ENCODE peak calls at places on chromosomes 3 and 15, in seven cellular contexts. S is body of pancreas, M is spleen, Z is tibial nerve, U is AG09309, P is PC-3, W is HCT116. J is an unnamed sample.

GRCh38 chr3:165827883-165828282 is 9.3 kb downstream of the BCHE start:
- DNase-seq in P (no peak), W (no peak), M (no peak), U (no peak), S (no peak), Z (no peak), J (no peak)

GRCh38 chr15:73325191-73325980 is 43.4 kb downstream of the HCN4 start:
- DNase-seq in W (no peak), P (no peak), M (peak), Z (no peak), U (no peak), S (no peak), J (peak)

GRCh38 chr3:133843634-133844033 is 38.0 kb downstream of the SRPRB start:
- DNase-seq in S (no peak), M (no peak), U (no peak), W (no peak), P (no peak), Z (no peak), J (no peak)

GRCh38 chr15:96119734-96120133 is 210.8 kb upstream of the NR2F2 start:
- DNase-seq in P (no peak), M (no peak), U (no peak), Z (no peak), W (no peak), S (no peak), J (no peak)

GRCh38 chr3:46406786-46407611 is at the start of the genes CCR5AS and CCRL2:
- DNase-seq in S (peak), Z (no peak), P (peak), W (no peak), U (no peak), M (peak), J (peak)

GRCh38 chr3:56917740-56918568 is 116.2 kb upstream of the ARHGEF3 start:
- DNase-seq in W (no peak), S (no peak), M (no peak), P (no peak), U (no peak), Z (no peak), J (no peak)

GRCh38 chr3:149468504-149469212 is 5.8 kb upstream of the TM4SF4 start:
- DNase-seq in M (no peak), P (no peak), U (no peak), S (peak), W (no peak), Z (no peak), J (no peak)

GRCh38 chr3:184399410-184399809 is 19.6 kb downstream of the CHRD start:
- DNase-seq in Z (no peak), M (no peak), S (peak), U (peak), W (no peak), P (peak), J (no peak)

GRCh38 chr15:70650567-70650966 is 112.8 kb downstream of the UACA start:
- DNase-seq in W (no peak), S (no peak), M (no peak), U (no peak), P (no peak), Z (no peak), J (no peak)

GRCh38 chr3:183161552-183162345 is 785 bp downstream of the LAMP3 start:
- DNase-seq in P (no peak), W (no peak), S (no peak), U (no peak), M (peak), Z (no peak), J (no peak)

GRCh38 chr15:68186671-68187397 is 18.3 kb downstream of the CALML4 start:
- DNase-seq in W (no peak), Z (no peak), S (no peak), P (peak), M (no peak), U (peak), J (no peak)

GRCh38 chr15:39685367-39685766 is 97.3 kb downstream of the FSIP1 start:
- DNase-seq in U (no peak), W (no peak), M (no peak), Z (no peak), S (no peak), P (no peak), J (no peak)

GRCh38 chr3:162738778-162739177 is 1242.2 kb downstream of the OTOL1 start:
- DNase-seq in M (no peak), S (no peak), W (no peak), P (peak), Z (no peak), U (no peak), J (no peak)

GRCh38 chr15:43763819-43764446 is 12.8 kb downstream of the ELL3 start:
- DNase-seq in M (no peak), S (no peak), W (no peak), Z (no peak), U (no peak), P (no peak), J (no peak)

GRCh38 chr3:71189480-71189879 is 394.0 kb downstream of the FOXP1 start:
- DNase-seq in Z (no peak), W (no peak), S (no peak), M (no peak), P (peak), U (no peak), J (no peak)

GRCh38 chr3:111605016-111605415 is 9.9 kb upstream of the ZBED2 start:
- DNase-seq in M (no peak), P (peak), Z (no peak), S (no peak), U (no peak), W (no peak), J (no peak)

GRCh38 chr15:26628879-26629529 is 143.9 kb downstream of the GABRB3 start:
- DNase-seq in P (peak), W (no peak), S (peak), U (no peak), M (peak), Z (peak), J (no peak)

GRCh38 chr15:22786868-22787698 is 639 bp downstream of the NIPA1 start:
- DNase-seq in P (peak), S (peak), U (no peak), Z (no peak), M (peak), W (no peak), J (no peak)

GRCh38 chr3:151434151-151434890 is 26.5 kb downstream of the IGSF10 start:
- DNase-seq in M (no peak), U (peak), P (peak), Z (no peak), W (no peak), S (no peak), J (no peak)

GRCh38 chr3:45608885-45609284 is 14.3 kb downstream of the LIMD1 start:
- DNase-seq in P (peak), W (no peak), Z (no peak), S (peak), M (no peak), U (no peak), J (no peak)

GRCh38 chr3:25479727-25480010 is 51.6 kb downstream of the RARB start:
- DNase-seq in S (no peak), M (no peak), P (no peak), W (no peak), U (no peak), Z (no peak), J (no peak)

GRCh38 chr15:72889545-72889944 is 106.0 kb upstream of the ADPGK start:
- DNase-seq in M (no peak), P (no peak), U (no peak), W (no peak), Z (no peak), S (no peak), J (no peak)

GRCh38 chr3:56878046-56878445 is 76.3 kb upstream of the ARHGEF3 start:
- DNase-seq in U (no peak), S (no peak), P (no peak), W (no peak), M (no peak), Z (no peak), J (no peak)

GRCh38 chr3:127588675-127589577 is 1.6 kb downstream of the TPRA1 start:
- DNase-seq in M (no peak), S (peak), P (peak), Z (no peak), W (no peak), U (peak), J (no peak)

GRCh38 chr3:198096015-198096414 is 136.0 kb downstream of the LMLN start:
- DNase-seq in Z (no peak), U (no peak), S (no peak), P (no peak), W (no peak), M (no peak), J (no peak)

GRCh38 chr15:97504031-97504430 is 456.5 kb upstream of the ARRDC4 start:
- DNase-seq in S (no peak), P (peak), M (no peak), Z (no peak), U (no peak), W (no peak), J (peak)

GRCh38 chr3:190058486-190059241 is 62.0 kb downstream of the P3H2 start:
- DNase-seq in S (no peak), W (no peak), P (no peak), U (no peak), Z (no peak), M (no peak), J (no peak)

GRCh38 chr3:177522051-177522450 is 324.8 kb upstream of the TBL1XR1 start:
- DNase-seq in M (no peak), P (no peak), Z (no peak), W (no peak), S (no peak), U (no peak), J (no peak)

GRCh38 chr3:174869448-174869847 is 10.3 kb downstream of the NAALADL2 start:
- DNase-seq in W (no peak), U (no peak), M (no peak), Z (no peak), S (no peak), P (no peak), J (no peak)

GRCh38 chr3:69092030-69092513 is 7.3 kb downstream of the ARL6IP5 start:
- DNase-seq in W (no peak), P (no peak), U (no peak), Z (no peak), S (no peak), M (no peak), J (no peak)

GRCh38 chr15:63395730-63396545 is 14.3 kb upstream of the CA12 start:
- DNase-seq in M (no peak), U (no peak), S (no peak), P (no peak), Z (no peak), W (no peak), J (no peak)

GRCh38 chr3:94593531-94594150 is 530.8 kb downstream of the NSUN3 start:
- DNase-seq in W (no peak), P (no peak), M (no peak), Z (no peak), U (no peak), S (no peak), J (no peak)

GRCh38 chr3:56894912-56895431 is 93.2 kb upstream of the ARHGEF3 start:
- DNase-seq in P (no peak), U (peak), W (no peak), S (no peak), Z (no peak), M (no peak), J (no peak)

GRCh38 chr3:64167346-64167745 is 57.9 kb downstream of the PRICKLE2 start:
- DNase-seq in W (no peak), S (no peak), U (no peak), Z (no peak), P (peak), M (no peak), J (no peak)

GRCh38 chr3:23968467-23969184 is 23.5 kb downstream of the NR1D2 start:
- DNase-seq in P (peak), S (no peak), U (peak), Z (no peak), M (no peak), W (no peak), J (no peak)

GRCh38 chr3:135736740-135737139 is 228.8 kb upstream of the PPP2R3A start:
- DNase-seq in M (no peak), P (peak), S (no peak), W (peak), U (no peak), Z (no peak), J (no peak)

GRCh38 chr15:85473455-85473854 is 93.1 kb downstream of the AKAP13 start:
- DNase-seq in M (no peak), W (no peak), Z (no peak), P (no peak), U (no peak), S (no peak), J (no peak)

GRCh38 chr3:50609743-50610085 is 1.9 kb downstream of the CISH start:
- DNase-seq in P (no peak), U (no peak), M (no peak), S (no peak), W (no peak), Z (no peak), J (no peak)

GRCh38 chr3:49554639-49555265 is 475 bp downstream of the BSN start:
- DNase-seq in U (no peak), Z (no peak), M (peak), S (no peak), W (no peak), P (peak), J (no peak)

GRCh38 chr3:143794793-143795462 is 53.3 kb downstream of the SLC9A9 start:
- DNase-seq in W (no peak), M (no peak), Z (no peak), P (no peak), S (no peak), U (no peak), J (no peak)

GRCh38 chr3:143793971-143794370 is 54.3 kb downstream of the SLC9A9 start:
- DNase-seq in U (no peak), S (no peak), M (no peak), Z (no peak), P (no peak), W (no peak), J (no peak)

GRCh38 chr3:143795849-143796248 is 52.4 kb downstream of the SLC9A9 start:
- DNase-seq in P (no peak), U (no peak), W (no peak), M (no peak), S (no peak), Z (no peak), J (no peak)
- TF ChIP-seq CTCF in P (no peak), U (peak), W (no peak), M (no peak), S (no peak), Z (no peak), J (no peak)

GRCh38 chr3:159488657-159489056 is 500.0 kb upstream of the IL12A start:
- DNase-seq in W (no peak), M (no peak), P (no peak), S (no peak), Z (no peak), U (no peak), J (no peak)

GRCh38 chr3:159487304-159487703 is 501.3 kb upstream of the IL12A start:
- DNase-seq in W (no peak), U (no peak), P (no peak), S (no peak), Z (no peak), M (no peak), J (no peak)

GRCh38 chr3:159482241-159483031 is 506.2 kb upstream of the IL12A start:
- DNase-seq in S (no peak), W (no peak), M (no peak), P (peak), U (no peak), Z (no peak), J (no peak)

DNA sequence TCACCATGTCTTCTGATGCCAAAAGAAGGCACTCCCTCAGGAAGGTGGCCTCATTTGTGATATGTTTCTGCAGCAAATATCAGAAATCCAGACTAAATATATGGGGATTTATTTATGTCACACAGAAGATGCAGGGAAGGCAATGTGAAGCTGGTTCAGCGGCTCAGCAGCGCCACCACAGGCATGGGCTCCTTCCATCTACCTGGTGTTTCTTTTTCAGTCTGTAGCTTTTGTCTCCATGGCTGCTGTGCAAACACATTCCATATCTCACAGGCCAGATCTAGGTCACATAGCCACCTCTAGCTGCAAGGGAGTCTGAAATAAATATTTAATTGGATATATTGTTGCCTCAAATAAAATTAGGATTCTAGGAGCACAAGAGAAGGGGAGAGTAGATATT is 502.1 kb upstream of the IL12A start:
- DNase-seq in W (peak), S (no peak), M (no peak), U (no peak), Z (no peak), P (peak), J (no peak)
- TF ChIP-seq CTCF in W (peak), S (no peak), M (no peak), U (peak), Z (no peak), P (peak), J (no peak)

GRCh38 chr15:83284563-83285283 is at the start of gene BNC1:
- DNase-seq in Z (no peak), M (no peak), S (no peak), W (no peak), U (no peak), P (no peak), J (no peak)
- TF ChIP-seq CTCF in Z (no peak), M (no peak), S (no peak), W (no peak), U (no peak), P (no peak), J (no peak)

DNA sequence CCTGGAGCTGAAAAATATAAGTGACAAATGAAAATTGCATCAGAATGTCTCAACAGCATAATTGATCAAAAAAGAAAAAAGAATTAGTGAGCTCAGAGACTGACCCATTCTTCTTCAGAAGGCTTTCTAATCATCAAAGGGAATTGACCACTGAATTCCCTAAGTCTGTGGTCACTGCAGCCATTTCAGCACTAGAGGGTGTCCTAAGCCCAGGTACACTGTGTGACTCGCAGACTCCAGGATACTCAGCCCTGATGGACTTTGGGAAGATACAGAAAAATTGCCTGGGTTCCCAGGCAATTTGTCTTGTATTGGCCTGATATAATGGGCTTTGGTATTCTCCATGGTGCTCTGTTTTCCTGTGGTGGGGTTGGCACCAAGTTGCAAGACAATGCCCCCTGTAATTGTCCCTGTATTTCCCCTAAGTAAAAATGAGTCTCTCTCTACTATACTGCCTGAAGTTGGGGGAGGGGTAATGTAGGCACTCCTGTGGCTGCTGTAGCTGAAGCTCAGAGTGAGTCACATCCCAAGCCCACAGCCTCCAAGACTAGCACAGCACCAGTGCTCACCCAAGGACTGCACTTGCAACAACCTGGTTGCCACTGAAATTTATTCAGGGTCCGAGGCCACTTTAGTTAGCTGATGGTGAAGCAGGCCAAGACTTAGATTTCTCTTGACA is 256.0 kb upstream of the STAC start:
- DNase-seq in Z (no peak), U (peak), W (peak), P (peak), S (no peak), M (no peak), J (no peak)
- TF ChIP-seq CTCF in Z (no peak), U (peak), W (peak), P (peak), S (peak), M (no peak), J (no peak)